ENCODE peak calls at places on chromosomes 5 and 9, in four cellular contexts. U is endothelial cell, O is right lobe of liver, S is B cell. E is an unnamed sample.

GRCh38 chr5:132747064-132747692 is at the start of gene CCNI2:
- DNase-seq in U (peak; percentile 32), O (no peak), S (peak; percentile 65), E (peak; percentile 84)

GRCh38 chr9:130990362-130991226 is 18.4 kb upstream of the LAMC3 start:
- DNase-seq in U (no peak), O (no peak), S (no peak), E (no peak)

GRCh38 chr5:59814563-59814872 is 79.0 kb downstream of the PDE4D start:
- DNase-seq in U (no peak), O (no peak), S (no peak), E (no peak)

GRCh38 chr5:181236954-181237641 is 6.6 kb downstream of the RACK1 start:
- DNase-seq in U (no peak), O (no peak), S (no peak), E (no peak)

GRCh38 chr9:91131433-91131839 is 230.3 kb downstream of the AUH start:
- DNase-seq in U (no peak), O (no peak), S (no peak), E (no peak)

GRCh38 chr5:40572359-40572758 is 107.4 kb upstream of the PTGER4 start:
- DNase-seq in U (no peak), O (no peak), S (no peak), E (no peak)

GRCh38 chr5:132561601-132562000 is 4.8 kb downstream of the RAD50 start:
- DNase-seq in U (no peak), O (no peak), S (no peak), E (no peak)

GRCh38 chr9:31542384-31543055 is 841.9 kb upstream of the ACO1 start:
- DNase-seq in U (peak; percentile 19), O (no peak), S (peak; percentile 23), E (peak; percentile 38)

GRCh38 chr5:58670620-58671019 is 87.7 kb downstream of the RAB3C start:
- DNase-seq in U (no peak), O (no peak), S (no peak), E (no peak)

GRCh38 chr5:132063090-132063911 is 2.8 kb downstream of the IL3 start:
- DNase-seq in U (peak; percentile 86), O (peak; percentile 80), S (peak; percentile 78), E (peak; percentile 76)

GRCh38 chr5:137206030-137206715 is 293.0 kb downstream of the SPOCK1 start:
- DNase-seq in U (no peak), O (no peak), S (no peak), E (no peak)

GRCh38 chr5:98110791-98111190 is 662.7 kb upstream of the RGMB start:
- DNase-seq in U (no peak), O (no peak), S (no peak), E (no peak)

GRCh38 chr9:8855046-8855445 is 1055.5 kb upstream of the DMAC1 start:
- DNase-seq in U (no peak), O (no peak), S (no peak), E (no peak)

GRCh38 chr5:67032921-67033664 is 163.5 kb downstream of the CD180 start:
- DNase-seq in U (no peak), O (no peak), S (peak; percentile 23), E (no peak)

GRCh38 chr5:76849767-76850291 is at the start of gene S100Z:
- DNase-seq in U (no peak), O (no peak), S (no peak), E (no peak)

GRCh38 chr9:19230356-19231125 is at the start of gene DENND4C:
- DNase-seq in U (peak; percentile 96), O (peak; percentile 94), S (peak; percentile 81), E (peak; percentile 93)

GRCh38 chr9:19232830-19233194 is 2.3 kb downstream of the DENND4C start:
- DNase-seq in U (no peak), O (no peak), S (no peak), E (peak; percentile 59)

GRCh38 chr9:19231126-19232035 is 888 bp downstream of the DENND4C start:
- DNase-seq in U (no peak), O (no peak), S (peak; percentile 35), E (peak; percentile 41)

GRCh38 chr9:19232117-19232829 is 1.8 kb downstream of the DENND4C start:
- DNase-seq in U (no peak), O (no peak), S (peak; percentile 4), E (no peak)

DNA sequence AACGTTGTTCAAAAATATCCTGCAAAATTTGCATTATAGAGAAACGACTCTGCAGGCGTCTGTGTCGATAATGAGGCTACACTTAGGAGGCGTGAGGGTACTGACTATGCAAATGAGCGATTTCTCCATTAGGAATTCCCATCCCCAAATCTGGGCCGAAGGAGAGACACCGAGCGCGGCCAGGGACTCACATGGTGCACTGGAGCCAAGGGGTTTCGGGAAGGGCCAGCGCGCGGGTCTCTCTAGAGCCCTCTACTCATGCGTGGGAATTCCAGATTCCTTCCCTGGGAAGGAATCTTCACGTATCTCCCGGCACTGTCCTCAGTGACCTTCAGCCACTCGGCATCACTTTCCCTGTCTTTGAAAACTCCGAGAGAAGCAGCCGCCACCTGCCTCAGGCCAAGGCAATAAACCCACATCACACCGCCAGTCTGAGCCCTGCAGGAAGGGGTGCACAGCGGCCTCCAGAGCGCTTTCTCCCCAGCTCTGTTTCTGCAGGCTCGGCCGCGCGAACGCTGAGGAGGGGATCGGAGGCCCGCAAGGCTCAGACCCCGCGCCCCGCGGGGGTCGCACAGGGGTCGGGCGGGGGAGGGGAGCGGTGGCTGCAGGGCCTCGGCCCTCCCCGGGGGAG is 653 bp upstream of the DENND4C start:
- DNase-seq in U (peak; percentile 61), O (no peak), S (no peak), E (no peak)
- TF ChIP-seq CTCF in U (no peak), O (no peak), S (no peak), E (no peak)

GRCh38 chr9:70392189-70392588 is 22.3 kb downstream of the KLF9 start:
- DNase-seq in U (no peak), O (no peak), S (peak; percentile 13), E (no peak)
- TF ChIP-seq CTCF in U (no peak), O (peak; percentile 32), S (peak; percentile 23), E (no peak)

GRCh38 chr5:102542064-102542463 is 43.3 kb upstream of the SLCO6A1 start:
- DNase-seq in U (no peak), O (no peak), S (no peak), E (no peak)

GRCh38 chr5:102540251-102540812 is 41.5 kb upstream of the SLCO6A1 start:
- DNase-seq in U (no peak), O (no peak), S (no peak), E (no peak)

GRCh38 chr5:102547659-102548058 is 48.9 kb upstream of the SLCO6A1 start:
- DNase-seq in U (no peak), O (no peak), S (no peak), E (no peak)

GRCh38 chr5:102547161-102547560 is 48.4 kb upstream of the SLCO6A1 start:
- DNase-seq in U (no peak), O (no peak), S (no peak), E (no peak)

DNA sequence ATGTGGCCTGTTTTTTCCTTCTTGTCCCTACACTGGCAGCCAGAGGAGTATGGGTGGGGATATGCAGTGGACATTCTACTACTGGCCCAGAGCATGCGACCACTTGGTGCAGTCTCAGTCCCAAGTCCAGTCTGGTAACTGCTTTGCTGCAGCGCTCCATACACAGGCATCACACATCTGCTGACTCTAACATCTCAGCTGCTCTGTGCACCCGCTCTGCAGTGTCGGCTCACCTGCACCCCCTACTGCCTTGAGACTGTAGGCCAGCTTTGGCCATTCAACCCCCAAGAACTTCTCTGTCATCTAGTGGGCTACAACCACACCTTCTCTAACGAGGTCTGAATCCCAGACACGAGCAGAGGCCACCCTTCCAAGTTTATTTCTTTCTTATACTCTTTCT is 46.4 kb upstream of the SLCO6A1 start:
- DNase-seq in U (peak; percentile 64), O (peak; percentile 51), S (no peak), E (no peak)
- TF ChIP-seq CTCF in U (peak; percentile 53), O (peak; percentile 47), S (no peak), E (no peak)

GRCh38 chr5:68239485-68239884 is 23.9 kb downstream of the PIK3R1 start:
- DNase-seq in U (no peak), O (peak; percentile 94), S (peak; percentile 80), E (peak; percentile 47)

GRCh38 chr5:68242743-68243142 is 27.2 kb downstream of the PIK3R1 start:
- DNase-seq in U (no peak), O (no peak), S (no peak), E (no peak)

GRCh38 chr5:68243251-68243650 is 27.7 kb downstream of the PIK3R1 start:
- DNase-seq in U (no peak), O (no peak), S (no peak), E (no peak)

GRCh38 chr5:68240196-68240595 is 24.6 kb downstream of the PIK3R1 start:
- DNase-seq in U (no peak), O (no peak), S (peak; percentile 46), E (peak; percentile 27)

DNA sequence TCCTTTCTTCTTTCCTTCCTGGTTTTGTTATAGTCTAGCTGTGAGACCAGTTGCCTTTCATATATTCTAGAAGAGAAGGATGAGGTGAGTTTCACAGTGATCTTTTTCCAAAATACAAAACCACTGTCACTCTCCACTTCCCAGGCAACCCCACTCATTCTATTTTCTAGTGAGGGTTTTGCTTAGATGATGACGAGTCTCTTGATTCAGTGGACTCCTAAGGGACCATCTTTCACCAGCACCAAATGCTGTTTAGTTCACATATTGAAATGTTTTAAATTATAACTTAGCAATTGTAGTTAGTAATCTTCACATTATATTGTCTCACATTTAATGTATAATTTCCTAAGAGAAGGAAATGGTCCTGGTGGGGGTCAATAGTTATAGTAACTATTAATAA is 25.2 kb downstream of the PIK3R1 start:
- DNase-seq in U (no peak), O (no peak), S (no peak), E (no peak)
- TF ChIP-seq CTCF in U (no peak), O (no peak), S (no peak), E (no peak)

GRCh38 chr9:116208417-116209232 is 55.0 kb downstream of the PAPPA start:
- DNase-seq in U (no peak), O (no peak), S (no peak), E (no peak)
- TF ChIP-seq CTCF in U (no peak), O (no peak), S (no peak), E (no peak)

GRCh38 chr9:34611811-34612787 is at the start of gene RPP25L:
- DNase-seq in U (peak; percentile 87), O (peak; percentile 93), S (peak; percentile 95), E (peak; percentile 96)
- TF ChIP-seq CTCF in U (no peak), O (no peak), S (no peak), E (no peak)

DNA sequence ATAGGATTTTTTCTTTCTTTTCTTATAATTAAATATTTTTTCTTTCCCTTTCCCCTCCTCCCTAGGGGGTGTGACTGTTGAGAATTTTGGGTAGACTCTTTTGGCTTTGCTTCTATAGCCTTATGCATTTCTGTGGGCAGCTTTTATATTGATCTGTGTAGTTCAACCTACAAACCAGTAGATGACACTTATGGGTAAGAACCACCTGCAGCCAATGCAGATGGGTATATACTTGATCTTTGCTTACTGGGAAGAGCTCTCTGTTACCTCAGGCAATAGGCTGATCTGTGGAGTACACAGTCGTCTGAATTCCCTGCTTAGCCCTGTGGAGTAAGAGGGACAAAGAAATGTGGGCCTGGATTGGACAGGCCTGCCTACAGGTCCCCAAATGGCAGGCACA is 102.7 kb upstream of the STARD4 start:
- DNase-seq in U (no peak), O (no peak), S (no peak), E (no peak)
- TF ChIP-seq CTCF in U (no peak), O (peak; percentile 30), S (no peak), E (no peak)

E was measured in GM20000.